ENCODE peak calls at places on chromosomes 6 and 20, in ten cellular contexts. C is naive thymus-derived CD4-positive, alpha-beta T cell; B is astrocyte; D is IMR-90; A is uterus; K is lower lobe of right lung; P is CD4-positive, CD25-positive, alpha-beta regulatory T cell; Y is H9; Q is cardiac muscle cell; R is SJSA1. J is an unnamed sample. For H3K4me1, the result is how much of the 10 kb centered on the place peaks cover.

GRCh38 chr20:44646023-44646640 is 5.4 kb downstream of the ADA start:
- DNase-seq in C (peak), B (peak), D (peak), A (no peak), K (no peak), P (no peak), Y (peak), Q (no peak), R (no peak), J (no peak)

GRCh38 chr20:16362642-16363041 is 210.6 kb downstream of the KIF16B start:
- DNase-seq in C (no peak), B (no peak), D (no peak), A (no peak), K (no peak), P (no peak), Y (no peak), Q (no peak), R (no peak), J (no peak)

GRCh38 chr20:50546729-50547314 is 36.6 kb downstream of the PTPN1 start:
- DNase-seq in C (no peak), B (no peak), D (no peak), A (no peak), K (no peak), P (no peak), Y (no peak), Q (no peak), R (no peak), J (no peak)

GRCh38 chr6:16576391-16577368 is 184.6 kb downstream of the ATXN1 start:
- DNase-seq in C (no peak), B (no peak), D (no peak), A (no peak), K (no peak), P (no peak), Y (no peak), Q (no peak), R (peak), J (no peak)

GRCh38 chr6:115071962-115072361 is 729.1 kb upstream of the HS3ST5 start:
- DNase-seq in C (no peak), B (no peak), D (no peak), A (no peak), K (no peak), P (no peak), Y (no peak), Q (no peak), R (no peak), J (no peak)

GRCh38 chr6:31776563-31776960 is 566 bp downstream of the VWA7 start:
- DNase-seq in C (no peak), B (no peak), D (no peak), A (no peak), K (peak), P (no peak), Y (no peak), Q (no peak), R (no peak), J (no peak)

GRCh38 chr6:3228791-3229565 is 1.5 kb upstream of the TUBB2B start:
- DNase-seq in C (peak), B (no peak), D (no peak), A (no peak), K (no peak), P (no peak), Y (peak), Q (peak), R (no peak), J (no peak)

GRCh38 chr6:45653117-45653883 is 275.6 kb upstream of the SUPT3H start:
- DNase-seq in C (no peak), B (no peak), D (no peak), A (no peak), K (no peak), P (no peak), Y (no peak), Q (no peak), R (no peak), J (no peak)

GRCh38 chr20:4573564-4574355 is 147.9 kb upstream of the PRND start:
- DNase-seq in C (no peak), B (peak), D (peak), A (no peak), K (no peak), P (no peak), Y (no peak), Q (no peak), R (peak), J (no peak)

GRCh38 chr6:132611616-132612015 is 12.5 kb downstream of the TAAR2 start:
- DNase-seq in C (no peak), B (no peak), D (no peak), A (no peak), K (no peak), P (no peak), Y (no peak), Q (no peak), R (no peak), J (no peak)

GRCh38 chr20:62142252-62143117 is 709 bp downstream of the PSMA7 start:
- DNase-seq in C (no peak), B (no peak), D (no peak), A (no peak), K (no peak), P (no peak), Y (no peak), Q (peak), R (peak), J (no peak)

GRCh38 chr6:3176562-3177355 is 19.4 kb upstream of the TUBB2A start:
- DNase-seq in C (peak), B (peak), D (peak), A (peak), K (no peak), P (no peak), Y (no peak), Q (no peak), R (peak), J (no peak)

GRCh38 chr6:38935051-38935450 is 113.5 kb upstream of the GLP1R start:
- DNase-seq in C (no peak), B (no peak), D (no peak), A (no peak), K (no peak), P (no peak), Y (no peak), Q (peak), R (no peak), J (peak)

GRCh38 chr6:128882991-128883571 is at the start of gene LAMA2:
- DNase-seq in C (no peak), B (peak), D (peak), A (peak), K (peak), P (no peak), Y (peak), Q (peak), R (peak), J (peak)

GRCh38 chr6:36717871-36718540 is 20.4 kb downstream of the RAB44 start:
- DNase-seq in C (no peak), B (no peak), D (no peak), A (no peak), K (no peak), P (no peak), Y (no peak), Q (no peak), R (no peak), J (no peak)

GRCh38 chr6:110543106-110543505 is 66.7 kb upstream of the SLC22A16 start:
- DNase-seq in C (no peak), B (no peak), D (no peak), A (no peak), K (no peak), P (no peak), Y (no peak), Q (no peak), R (no peak), J (no peak)

GRCh38 chr6:39861663-39862062 is 69.5 kb downstream of the DAAM2 start:
- DNase-seq in C (no peak), B (no peak), D (no peak), A (no peak), K (no peak), P (no peak), Y (peak), Q (no peak), R (no peak), J (no peak)

GRCh38 chr6:6725834-6726194 is 137.3 kb downstream of the LY86 start:
- DNase-seq in C (no peak), B (no peak), D (no peak), A (no peak), K (peak), P (no peak), Y (no peak), Q (no peak), R (no peak), J (no peak)

GRCh38 chr20:42123981-42124473 is 505.9 kb upstream of the CHD6 start:
- DNase-seq in C (no peak), B (no peak), D (no peak), A (no peak), K (no peak), P (no peak), Y (no peak), Q (no peak), R (no peak), J (peak)

GRCh38 chr20:11726021-11726420 is 191.7 kb upstream of the BTBD3 start:
- DNase-seq in C (no peak), B (no peak), D (no peak), A (no peak), K (no peak), P (no peak), Y (no peak), Q (no peak), R (no peak), J (no peak)

GRCh38 chr20:11379257-11380011 is 538.3 kb upstream of the BTBD3 start:
- DNase-seq in C (no peak), B (no peak), D (no peak), A (no peak), K (no peak), P (no peak), Y (peak), Q (peak), R (no peak), J (peak)

GRCh38 chr6:48990746-48991145 is 472.3 kb downstream of the MMUT start:
- DNase-seq in C (no peak), B (no peak), D (no peak), A (no peak), K (no peak), P (no peak), Y (no peak), Q (no peak), R (no peak), J (no peak)

GRCh38 chr6:28355743-28356665 is 6.3 kb downstream of the ZKSCAN3 start:
- DNase-seq in C (peak), B (peak), D (peak), A (peak), K (peak), P (peak), Y (peak), Q (peak), R (peak), J (peak)

GRCh38 chr6:71139249-71139648 is 149.4 kb upstream of the OGFRL1 start:
- DNase-seq in C (no peak), B (peak), D (peak), A (no peak), K (no peak), P (no peak), Y (no peak), Q (no peak), R (peak), J (no peak)

DNA sequence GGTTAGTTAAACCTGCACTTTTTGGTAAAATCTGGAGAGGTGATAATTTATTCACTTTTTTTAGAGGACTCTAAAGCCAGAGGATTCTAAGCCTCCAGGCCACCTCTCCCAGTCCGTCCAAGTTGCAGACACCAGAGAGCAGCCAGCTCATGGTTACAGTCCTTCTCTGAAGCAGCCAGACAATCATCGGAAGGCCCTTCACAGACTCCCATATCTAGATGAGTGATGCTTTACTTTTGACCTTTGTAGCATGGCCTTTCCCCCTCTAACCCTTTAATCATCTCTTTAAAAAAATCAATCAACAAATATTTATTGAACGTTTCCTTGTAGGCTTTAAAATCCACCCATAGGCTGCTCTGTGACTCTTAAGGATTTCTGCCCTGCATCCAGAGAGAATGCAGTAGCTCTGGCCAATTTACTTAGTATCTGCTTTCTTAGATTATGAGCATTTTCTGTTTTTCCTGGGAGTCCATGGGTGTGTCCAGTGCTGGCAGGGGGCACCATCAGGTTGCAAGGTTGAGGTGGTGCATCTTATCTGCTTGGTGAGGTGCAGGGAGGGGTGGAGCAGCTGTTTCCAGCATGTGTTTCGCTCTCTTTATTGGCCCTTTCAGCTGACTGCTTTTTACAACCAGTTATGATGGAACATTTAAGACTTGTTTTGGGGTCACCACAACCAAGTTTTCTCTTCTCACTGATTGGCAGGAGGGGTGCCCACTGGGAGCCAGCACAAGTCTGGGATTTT is 58.6 kb downstream of the JARID2 start:
- DNase-seq in C (no peak), B (no peak), D (no peak), A (no peak), K (no peak), P (no peak), Y (no peak), Q (no peak), R (no peak), J (no peak)
- H3K4me1 ChIP-seq in C (under half), B (under half), D (under half), A (under half), K (under half), P (under half), Y (under half), Q (under half), R (half or more), J (under half)

DNA sequence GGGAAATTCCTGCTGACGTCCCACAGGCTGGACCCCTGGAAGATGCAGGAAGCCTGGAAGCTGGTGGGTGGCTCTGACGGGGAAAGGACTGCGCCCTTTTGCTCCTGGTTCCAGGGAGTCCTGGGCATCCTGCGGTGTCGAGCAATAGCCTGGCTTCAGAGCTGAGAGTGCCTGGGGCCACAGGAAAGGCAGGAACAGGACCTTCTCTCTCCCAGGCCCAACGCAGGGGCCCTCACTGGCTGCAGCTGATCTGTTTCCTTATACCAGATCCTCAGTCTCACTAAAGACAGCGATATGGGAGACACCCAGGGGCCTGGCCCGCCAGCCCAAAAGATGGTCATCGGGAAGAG is 1.4 kb downstream of the B3GALT4 start:
- DNase-seq in C (no peak), B (no peak), D (no peak), A (no peak), K (no peak), P (no peak), Y (no peak), Q (no peak), R (no peak), J (no peak)
- H3K27ac ChIP-seq in C (peak), B (no peak), D (no peak), A (no peak), K (peak), P (peak), Y (no peak), Q (no peak), R (no peak), J (peak)

GRCh38 chr20:38269715-38270114 is 9.2 kb upstream of the KIAA1755 start:
- DNase-seq in C (no peak), B (no peak), D (no peak), A (no peak), K (no peak), P (no peak), Y (no peak), Q (no peak), R (no peak), J (no peak)

GRCh38 chr20:38270869-38271608 is 10.5 kb upstream of the KIAA1755 start:
- DNase-seq in C (no peak), B (peak), D (peak), A (peak), K (no peak), P (no peak), Y (no peak), Q (no peak), R (peak), J (peak)

GRCh38 chr20:38271609-38272120 is 11.1 kb upstream of the KIAA1755 start:
- DNase-seq in C (no peak), B (no peak), D (no peak), A (no peak), K (no peak), P (no peak), Y (no peak), Q (no peak), R (no peak), J (no peak)

GRCh38 chr20:38272961-38273360 is 12.4 kb upstream of the KIAA1755 start:
- DNase-seq in C (no peak), B (peak), D (peak), A (peak), K (no peak), P (no peak), Y (no peak), Q (no peak), R (peak), J (no peak)

DNA sequence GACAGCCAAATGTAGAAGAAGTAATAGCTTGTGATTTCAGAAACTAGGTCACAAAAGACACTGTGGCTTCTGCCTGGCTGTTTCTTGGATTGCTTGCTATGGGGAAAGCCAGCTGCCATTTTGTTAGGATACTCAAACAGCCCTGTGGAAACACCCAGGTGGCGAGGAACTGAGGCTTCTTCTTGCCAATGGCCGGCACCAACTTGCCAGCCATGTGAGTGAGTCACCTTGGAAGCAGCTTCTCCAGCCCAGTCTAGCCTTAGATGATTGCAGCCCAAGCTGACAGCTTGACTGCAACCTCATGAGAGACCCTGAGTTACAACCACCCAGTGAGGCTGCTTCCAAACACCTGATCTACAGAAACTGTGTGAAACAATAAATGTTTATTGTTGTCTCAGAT is 11.9 kb upstream of the KIAA1755 start:
- DNase-seq in C (no peak), B (peak), D (peak), A (no peak), K (no peak), P (no peak), Y (no peak), Q (no peak), R (peak), J (no peak)
- H3K4me1 ChIP-seq in C (under half), B (half or more), D (under half), A (under half), K (under half), P (under half), Y (under half), Q (under half), R (half or more), J (under half)

DNA sequence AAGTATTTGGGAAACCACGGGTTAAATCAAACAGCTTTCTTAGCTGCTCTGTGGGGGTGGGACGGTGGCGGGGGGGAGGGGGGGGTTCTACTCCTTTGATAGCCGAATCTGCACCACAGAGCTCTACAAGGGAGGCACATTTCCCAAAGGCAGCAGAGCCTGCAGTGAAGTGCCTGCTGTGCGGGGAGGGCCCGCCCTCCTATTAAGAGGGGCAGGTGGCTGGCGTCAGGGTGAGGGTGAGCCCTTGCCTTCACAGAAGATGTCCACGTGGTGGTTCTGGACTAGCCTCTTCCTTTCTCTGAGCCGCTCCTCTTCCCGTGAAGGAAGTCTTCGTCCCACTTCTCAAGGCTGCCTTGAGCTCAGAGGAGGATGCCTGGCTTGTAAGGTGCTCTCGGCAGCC is 174.9 kb upstream of the THBS2 start:
- DNase-seq in C (no peak), B (peak), D (no peak), A (peak), K (no peak), P (no peak), Y (no peak), Q (no peak), R (no peak), J (no peak)
- H3K27ac ChIP-seq in C (no peak), B (no peak), D (peak), A (peak), K (no peak), P (no peak), Y (no peak), Q (no peak), R (no peak), J (no peak)

GRCh38 chr6:108608453-108609275 is 47.9 kb downstream of the FOXO3 start:
- DNase-seq in C (no peak), B (no peak), D (peak), A (no peak), K (no peak), P (no peak), Y (no peak), Q (no peak), R (no peak), J (no peak)
- H3K4me1 ChIP-seq in C (under half), B (under half), D (under half), A (under half), K (half or more), P (under half), Y (under half), Q (under half), R (under half), J (half or more)

DNA sequence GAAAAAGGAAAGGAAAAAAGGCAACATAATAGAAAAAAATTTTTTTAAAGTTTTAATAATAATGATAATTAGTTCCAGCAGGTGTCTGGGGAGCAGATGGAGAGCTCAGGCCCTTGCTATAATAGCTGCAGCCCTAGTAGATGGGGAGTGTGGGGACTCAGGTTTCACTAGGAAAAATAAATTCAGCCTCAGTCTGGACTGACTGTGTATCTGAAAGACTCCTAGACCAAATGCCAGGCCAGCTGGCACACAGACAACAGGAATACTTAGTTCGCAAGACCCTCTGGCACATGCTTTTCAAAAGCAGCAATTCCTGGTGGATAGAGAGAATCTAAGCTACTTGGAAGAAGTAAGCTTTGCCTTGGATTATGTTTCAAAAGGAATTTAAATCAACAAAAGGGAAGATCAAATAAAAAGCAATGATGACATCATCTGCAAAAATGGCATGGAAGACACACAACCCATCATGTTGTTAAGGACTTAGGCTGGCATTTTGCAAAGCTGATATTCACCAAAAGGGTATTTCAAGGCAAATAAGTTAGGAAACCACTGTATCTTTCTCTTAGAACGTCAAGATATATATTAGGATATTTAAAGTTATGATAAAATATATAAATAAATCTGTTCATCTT is 107.8 kb downstream of the RNGTT start:
- DNase-seq in C (no peak), B (no peak), D (peak), A (no peak), K (no peak), P (no peak), Y (no peak), Q (no peak), R (no peak), J (no peak)
- H3K27ac ChIP-seq in C (no peak), B (no peak), D (no peak), A (no peak), K (no peak), P (no peak), Y (no peak), Q (no peak), R (no peak), J (no peak)

GRCh38 chr6:146127447-146128215 is 98.8 kb downstream of the GRM1 start:
- DNase-seq in C (no peak), B (no peak), D (no peak), A (no peak), K (no peak), P (no peak), Y (no peak), Q (no peak), R (no peak), J (no peak)
- H3K4me1 ChIP-seq in C (under half), B (under half), D (under half), A (under half), K (under half), P (under half), Y (under half), Q (under half), R (under half), J (under half)

J was measured in testis.